ENCODE peak calls at places on chromosomes 3 and 15, in nine cellular contexts. V is esophagus muscularis mucosa, I is HuH-7.5, P is colonic mucosa, E is activated B cell treated with CpG ODN at 0.5 μM for 24 hours, J is left ventricle myocardium inferior, G is GDM1, H is cardiac fibroblast, S is AG09309. A is an unnamed sample.

GRCh38 chr15:67407709-67408257 is 113.1 kb upstream of the C15orf61 start:
- DNase-seq in V (no peak), I (no peak), P (no peak), E (no peak), J (no peak), G (no peak), H (no peak), S (no peak), A (no peak)

GRCh38 chr3:194320100-194320499 is 31.0 kb downstream of the CPN2 start:
- DNase-seq in V (no peak), I (no peak), P (no peak), E (no peak), J (no peak), G (no peak), H (no peak), S (no peak), A (no peak)

GRCh38 chr3:192409838-192410683 is 317.3 kb downstream of the FGF12 start:
- DNase-seq in V (no peak), I (peak), P (no peak), E (no peak), J (peak), G (no peak), H (peak), S (no peak), A (no peak)

GRCh38 chr3:17585561-17586325 is 156.7 kb downstream of the TBC1D5 start:
- DNase-seq in V (no peak), I (no peak), P (no peak), E (no peak), J (no peak), G (no peak), H (peak), S (no peak), A (no peak)

GRCh38 chr3:129727707-129728106 is 121.2 kb upstream of the PLXND1 start:
- DNase-seq in V (no peak), I (no peak), P (peak), E (no peak), J (no peak), G (no peak), H (no peak), S (no peak), A (no peak)

GRCh38 chr3:190811775-190812480 is 50.6 kb downstream of the GMNC start:
- DNase-seq in V (no peak), I (peak), P (no peak), E (no peak), J (no peak), G (no peak), H (peak), S (peak), A (no peak)

GRCh38 chr15:69160976-69161877 is 792 bp downstream of the GLCE start:
- DNase-seq in V (no peak), I (peak), P (peak), E (peak), J (peak), G (no peak), H (peak), S (no peak), A (no peak)

GRCh38 chr3:127975630-127976029 is 60.6 kb downstream of the KBTBD12 start:
- DNase-seq in V (no peak), I (no peak), P (no peak), E (no peak), J (no peak), G (no peak), H (no peak), S (no peak), A (no peak)

GRCh38 chr3:9930804-9931418 is 2.7 kb upstream of the CRELD1 start:
- DNase-seq in V (no peak), I (peak), P (no peak), E (no peak), J (no peak), G (peak), H (peak), S (no peak), A (no peak)

GRCh38 chr15:28919201-28919627 is 33.4 kb downstream of the APBA2 start:
- DNase-seq in V (no peak), I (peak), P (no peak), E (no peak), J (no peak), G (no peak), H (no peak), S (no peak), A (no peak)

GRCh38 chr3:140931801-140932200 is 9.8 kb upstream of the SLC25A36 start:
- DNase-seq in V (no peak), I (no peak), P (no peak), E (no peak), J (no peak), G (no peak), H (no peak), S (no peak), A (no peak)

GRCh38 chr3:16510620-16511319 is 2.7 kb downstream of the RFTN1 start:
- DNase-seq in V (no peak), I (no peak), P (no peak), E (no peak), J (no peak), G (no peak), H (no peak), S (no peak), A (no peak)

GRCh38 chr15:63612300-63612699 is 15.1 kb downstream of the FBXL22 start:
- DNase-seq in V (no peak), I (no peak), P (no peak), E (no peak), J (no peak), G (no peak), H (no peak), S (no peak), A (no peak)

GRCh38 chr3:25429960-25430941 is 2.2 kb downstream of the RARB start:
- DNase-seq in V (no peak), I (no peak), P (no peak), E (no peak), J (no peak), G (no peak), H (peak), S (no peak), A (no peak)

GRCh38 chr3:37295925-37296324 is 121.5 kb upstream of the LRRFIP2 start:
- DNase-seq in V (no peak), I (no peak), P (no peak), E (no peak), J (no peak), G (no peak), H (peak), S (no peak), A (no peak)

GRCh38 chr3:43028678-43029490 is 49.8 kb downstream of the GASK1A start:
- DNase-seq in V (no peak), I (no peak), P (no peak), E (no peak), J (no peak), G (no peak), H (no peak), S (no peak), A (no peak)

GRCh38 chr15:34436126-34436955 is 1.3 kb downstream of the GOLGA8A start:
- DNase-seq in V (no peak), I (no peak), P (no peak), E (no peak), J (no peak), G (no peak), H (peak), S (no peak), A (no peak)

GRCh38 chr3:185270262-185270955 is 16.6 kb upstream of the EHHADH start:
- DNase-seq in V (no peak), I (peak), P (peak), E (no peak), J (no peak), G (no peak), H (peak), S (no peak), A (no peak)

GRCh38 chr3:153970735-153971347 is 150.3 kb upstream of the ARHGEF26 start:
- DNase-seq in V (no peak), I (no peak), P (no peak), E (no peak), J (no peak), G (no peak), H (peak), S (no peak), A (no peak)

GRCh38 chr15:59131456-59131855 is 26.5 kb downstream of the CCNB2 start:
- DNase-seq in V (no peak), I (no peak), P (no peak), E (no peak), J (no peak), G (no peak), H (no peak), S (no peak), A (no peak)

GRCh38 chr15:50109086-50109987 is 9.7 kb downstream of the ATP8B4 start:
- DNase-seq in V (no peak), I (no peak), P (no peak), E (no peak), J (no peak), G (no peak), H (peak), S (no peak), A (no peak)

GRCh38 chr15:28086175-28086703 is 12.9 kb downstream of the OCA2 start:
- DNase-seq in V (no peak), I (peak), P (peak), E (no peak), J (no peak), G (peak), H (peak), S (no peak), A (no peak)

GRCh38 chr3:117512975-117513374 is 803.4 kb downstream of the TUSC7 start:
- DNase-seq in V (no peak), I (no peak), P (no peak), E (no peak), J (no peak), G (no peak), H (no peak), S (no peak), A (no peak)

GRCh38 chr15:82122754-82123400 is 77.1 kb upstream of the MEX3B start:
- DNase-seq in V (no peak), I (no peak), P (no peak), E (no peak), J (no peak), G (no peak), H (peak), S (peak), A (peak)

GRCh38 chr15:56978898-56979662 is 60.6 kb downstream of the TCF12 start:
- DNase-seq in V (no peak), I (no peak), P (no peak), E (no peak), J (no peak), G (no peak), H (peak), S (no peak), A (no peak)

GRCh38 chr3:36562945-36563344 is 182.6 kb downstream of the STAC start:
- DNase-seq in V (no peak), I (no peak), P (no peak), E (no peak), J (no peak), G (no peak), H (no peak), S (no peak), A (no peak)

GRCh38 chr3:48546203-48546829 is 10.3 kb downstream of the PFKFB4 start:
- DNase-seq in V (no peak), I (no peak), P (no peak), E (no peak), J (no peak), G (no peak), H (no peak), S (no peak), A (no peak)

GRCh38 chr15:27582741-27583400 is 516.2 kb downstream of the OCA2 start:
- DNase-seq in V (peak), I (no peak), P (no peak), E (no peak), J (no peak), G (no peak), H (no peak), S (no peak), A (no peak)

GRCh38 chr3:25405335-25405734 is 22.7 kb upstream of the RARB start:
- DNase-seq in V (no peak), I (no peak), P (no peak), E (no peak), J (no peak), G (no peak), H (no peak), S (no peak), A (no peak)

GRCh38 chr15:77650285-77650684 is 17.6 kb upstream of the LINGO1 start:
- DNase-seq in V (no peak), I (no peak), P (no peak), E (no peak), J (no peak), G (no peak), H (peak), S (no peak), A (no peak)

GRCh38 chr3:89184151-89184550 is 76.7 kb downstream of the EPHA3 start:
- DNase-seq in V (no peak), I (no peak), P (no peak), E (no peak), J (no peak), G (no peak), H (no peak), S (no peak), A (no peak)

GRCh38 chr15:41648770-41649169 is 11.4 kb upstream of the MGA start:
- DNase-seq in V (no peak), I (no peak), P (no peak), E (no peak), J (no peak), G (no peak), H (peak), S (no peak), A (no peak)

GRCh38 chr3:196321162-196321561 is 3.1 kb upstream of the DYNLT2B start:
- DNase-seq in V (no peak), I (no peak), P (no peak), E (no peak), J (no peak), G (peak), H (no peak), S (no peak), A (no peak)

GRCh38 chr3:19206540-19206939 is 58.2 kb downstream of the KCNH8 start:
- DNase-seq in V (no peak), I (no peak), P (no peak), E (no peak), J (no peak), G (no peak), H (no peak), S (no peak), A (no peak)

GRCh38 chr15:64905119-64905831 is 6.4 kb upstream of the ANKDD1A start:
- DNase-seq in V (peak), I (peak), P (peak), E (peak), J (peak), G (no peak), H (peak), S (no peak), A (no peak)

GRCh38 chr3:38382506-38383080 is 36.0 kb downstream of the XYLB start:
- DNase-seq in V (no peak), I (no peak), P (no peak), E (no peak), J (no peak), G (no peak), H (no peak), S (no peak), A (no peak)

GRCh38 chr3:133896002-133896761 is 500 bp upstream of the RAB6B start:
- DNase-seq in V (peak), I (no peak), P (no peak), E (no peak), J (no peak), G (no peak), H (peak), S (no peak), A (no peak)

GRCh38 chr15:44427756-44428724 is 611 bp downstream of the CTDSPL2 start:
- DNase-seq in V (no peak), I (no peak), P (peak), E (no peak), J (no peak), G (no peak), H (peak), S (peak), A (no peak)

GRCh38 chr3:175163686-175164085 is 304.6 kb downstream of the NAALADL2 start:
- DNase-seq in V (no peak), I (no peak), P (no peak), E (no peak), J (no peak), G (no peak), H (no peak), S (no peak), A (no peak)

A was measured in BJ.